ENCODE peak calls at places on chromosomes 1 and 21, in seven cellular contexts. P, O, B, W, H, Q and X are unnamed samples.

GRCh38 chr1:23556661-23557470 is 2.4 kb downstream of the ID3 start:
- DNase-seq in P (peak; percentile 82), O (no peak), B (no peak), W (no peak), H (no peak), Q (peak; percentile 71), X (no peak)

GRCh38 chr21:17002628-17003027 is 510.2 kb upstream of the CXADR start:
- DNase-seq in P (peak; percentile 31), O (no peak), B (no peak), W (no peak), H (no peak), Q (peak; percentile 9), X (no peak)

GRCh38 chr1:55284856-55285255 is 69.7 kb upstream of the USP24 start:
- DNase-seq in P (peak; percentile 61), O (peak; percentile 5), B (peak; percentile 24), W (peak; percentile 27), H (peak; percentile 36), Q (peak; percentile 57), X (no peak)

GRCh38 chr1:156286061-156286460 is 1.9 kb downstream of the TMEM79 start:
- DNase-seq in P (no peak), O (no peak), B (no peak), W (no peak), H (no peak), Q (no peak), X (no peak)

GRCh38 chr21:31098576-31099005 is 60.3 kb upstream of the KRTAP19-8 start:
- DNase-seq in P (peak; percentile 56), O (peak; percentile 41), B (peak; percentile 83), W (peak; percentile 80), H (peak; percentile 62), Q (peak; percentile 42), X (no peak)

GRCh38 chr1:67970088-67970487 is 80.3 kb downstream of the DIRAS3 start:
- DNase-seq in P (peak; percentile 89), O (no peak), B (no peak), W (no peak), H (no peak), Q (peak; percentile 89), X (no peak)

GRCh38 chr1:169108897-169109560 is 2.5 kb downstream of the ATP1B1 start:
- DNase-seq in P (no peak), O (peak; percentile 56), B (peak; percentile 24), W (no peak), H (peak; percentile 32), Q (peak; percentile 58), X (peak; percentile 53)

GRCh38 chr21:45108808-45109800 is 34.7 kb downstream of the ADARB1 start:
- DNase-seq in P (no peak), O (no peak), B (no peak), W (peak; percentile 43), H (no peak), Q (no peak), X (no peak)

GRCh38 chr21:35352066-35352770 is 303.1 kb upstream of the RUNX1 start:
- DNase-seq in P (peak; percentile 61), O (no peak), B (no peak), W (no peak), H (no peak), Q (peak; percentile 22), X (no peak)

GRCh38 chr1:28646040-28646439 is 2.4 kb upstream of the RNU11 start:
- DNase-seq in P (no peak), O (no peak), B (no peak), W (no peak), H (no peak), Q (peak; percentile 22), X (no peak)

GRCh38 chr1:8015036-8015808 is 10.9 kb downstream of the ERRFI1 start:
- DNase-seq in P (peak; percentile 85), O (peak; percentile 26), B (peak; percentile 21), W (peak; percentile 22), H (peak; percentile 51), Q (peak; percentile 87), X (no peak)

GRCh38 chr1:2112280-2112701 is 62.1 kb downstream of the PRKCZ start:
- DNase-seq in P (no peak), O (no peak), B (no peak), W (no peak), H (no peak), Q (no peak), X (no peak)

GRCh38 chr1:68819190-68819829 is 322.4 kb upstream of the DEPDC1 start:
- DNase-seq in P (peak; percentile 18), O (no peak), B (no peak), W (no peak), H (no peak), Q (no peak), X (peak; percentile 41)

GRCh38 chr1:56448937-56449336 is 130.4 kb downstream of the PLPP3 start:
- DNase-seq in P (no peak), O (no peak), B (no peak), W (no peak), H (peak; percentile 22), Q (peak; percentile 59), X (no peak)

GRCh38 chr1:239428311-239428710 is 41.9 kb downstream of the CHRM3 start:
- DNase-seq in P (no peak), O (no peak), B (no peak), W (no peak), H (no peak), Q (peak; percentile 68), X (no peak)